ENCODE peak calls at places on chromosomes 4 and X, in ten cellular contexts. F is iris pigment epithelial cell, W is psoas muscle, N is NCI-H1417 treated with DMSO at 0.1 percent for 48 hours, I is mammary epithelial cell, R is GM23338, H is T-helper 1 cell, M is ascending aorta, S is nephron progenitor cell, J is substantia nigra. T is an unnamed sample.

GRCh38 chr4:3770323-3771166 is 4.4 kb downstream of the ADRA2C start:
- DNase-seq in N (no peak), F (no peak), S (no peak), J (no peak), I (no peak), R (no peak), W (no peak), M (no peak), H (no peak), T (no peak)

GRCh38 chr4:120830204-120830603 is 92.3 kb downstream of the PRDM5 start:
- DNase-seq in J (no peak), W (no peak), R (no peak), F (no peak), N (no peak), S (no peak), I (no peak), M (no peak), H (no peak), T (no peak)

GRCh38 chr4:185868983-185869938 is 57.3 kb upstream of the SORBS2 start:
- DNase-seq in N (no peak), R (no peak), W (no peak), F (peak), S (no peak), J (no peak), M (no peak), I (no peak), H (no peak), T (no peak)

GRCh38 chr4:835148-836002 is 9.4 kb upstream of the CPLX1 start:
- DNase-seq in W (peak), R (no peak), I (no peak), J (no peak), H (no peak), S (no peak), F (no peak), N (no peak), M (no peak), T (no peak)

GRCh38 chr4:176498857-176499256 is 179.1 kb downstream of the SPCS3 start:
- DNase-seq in R (no peak), S (no peak), F (peak), W (no peak), N (no peak), H (no peak), M (no peak), I (no peak), J (no peak), T (no peak)

GRCh38 chrX:10579753-10580060 is 40.7 kb downstream of the MID1 start:
- DNase-seq in S (no peak), J (no peak), I (no peak), H (no peak), R (no peak), F (peak), N (no peak), W (no peak), M (no peak), T (no peak)

GRCh38 chr4:39527296-39528055 is at the start of gene UGDH:
- DNase-seq in N (peak), M (peak), I (peak), R (peak), H (peak), S (peak), J (peak), F (peak), W (peak), T (peak)

GRCh38 chr4:86091201-86091600 is 268.7 kb downstream of the MAPK10 start:
- DNase-seq in M (no peak), N (no peak), J (no peak), F (peak), I (no peak), S (no peak), R (no peak), H (no peak), W (no peak), T (no peak)

GRCh38 chrX:124328765-124329164 is 3.7 kb upstream of the TEX13D start:
- DNase-seq in F (no peak), R (no peak), N (no peak), S (no peak), I (peak), H (no peak), W (no peak), M (no peak), J (no peak), T (no peak)

GRCh38 chr4:2364654-2365053 is 53.8 kb downstream of the ZFYVE28 start:
- DNase-seq in F (peak), M (no peak), H (peak), W (peak), S (no peak), J (no peak), N (no peak), R (no peak), I (peak), T (peak)

GRCh38 chr4:66750273-66750672 is 795.0 kb downstream of the CENPC start:
- DNase-seq in I (no peak), W (no peak), S (no peak), J (no peak), F (peak), H (no peak), M (no peak), N (no peak), R (peak), T (no peak)

GRCh38 chrX:36963069-36963808 is 44.9 kb upstream of the FAM47C start:
- DNase-seq in S (peak), J (no peak), I (no peak), H (no peak), F (no peak), N (no peak), W (no peak), M (no peak), R (peak), T (no peak)

GRCh38 chr4:38241541-38241940 is 281.3 kb downstream of the PTTG2 start:
- DNase-seq in I (peak), J (no peak), H (no peak), M (no peak), R (no peak), S (no peak), F (peak), W (no peak), N (no peak), T (no peak)

GRCh38 chr4:83906561-83906960 is 370.7 kb downstream of the GPAT3 start:
- DNase-seq in N (no peak), W (no peak), S (no peak), J (no peak), I (no peak), F (peak), R (no peak), M (no peak), H (no peak), T (no peak)

GRCh38 chr4:52371861-52372260 is 287.2 kb downstream of the USP46 start:
- DNase-seq in R (no peak), M (no peak), F (no peak), I (no peak), H (no peak), W (no peak), N (no peak), J (no peak), S (no peak), T (no peak)

GRCh38 chr4:38867478-38868054 is at the start of gene FAM114A1:
- DNase-seq in S (peak), R (peak), I (peak), N (no peak), W (peak), H (peak), M (no peak), F (peak), J (peak), T (no peak)

GRCh38 chrX:45803383-45803921 is 602.8 kb upstream of the DIPK2B start:
- DNase-seq in R (no peak), J (no peak), W (no peak), F (peak), N (no peak), S (no peak), M (no peak), H (no peak), I (peak), T (no peak)

GRCh38 chrX:55120767-55121358 is 32.0 kb downstream of the PAGE2 start:
- DNase-seq in H (no peak), I (no peak), N (no peak), R (no peak), M (no peak), F (peak), W (no peak), J (no peak), S (no peak), T (no peak)

GRCh38 chrX:30597258-30598012 is 19.9 kb upstream of the TASL start:
- DNase-seq in R (no peak), J (no peak), M (no peak), N (no peak), F (no peak), I (no peak), W (no peak), H (no peak), S (no peak), T (no peak)

GRCh38 chrX:50497067-50497466 is 26.4 kb upstream of the DGKK start:
- DNase-seq in R (peak), N (no peak), F (no peak), S (no peak), M (no peak), J (no peak), W (no peak), I (no peak), H (no peak), T (no peak)

GRCh38 chr4:111454961-111455360 is 690.3 kb upstream of the FAM241A start:
- DNase-seq in H (no peak), J (no peak), I (no peak), W (no peak), F (peak), N (no peak), M (no peak), R (peak), S (no peak), T (no peak)

GRCh38 chr4:22942920-22943559 is 250.3 kb downstream of the GBA3 start:
- DNase-seq in H (no peak), I (no peak), F (no peak), S (no peak), N (no peak), R (peak), W (no peak), M (no peak), J (no peak), T (no peak)

GRCh38 chr4:145195167-145195952 is 15.0 kb upstream of the OTUD4 start:
- DNase-seq in R (peak), I (peak), N (no peak), S (no peak), J (no peak), W (no peak), H (no peak), F (no peak), M (no peak), T (no peak)

GRCh38 chr4:13524504-13525243 is 19.6 kb downstream of the NKX3-2 start:
- DNase-seq in N (no peak), J (no peak), W (no peak), I (no peak), H (no peak), R (peak), F (peak), S (no peak), M (no peak), T (no peak)

GRCh38 chr4:142548491-142548890 is 297.6 kb downstream of the INPP4B start:
- DNase-seq in J (no peak), I (peak), H (no peak), R (no peak), W (no peak), N (no peak), F (no peak), S (no peak), M (no peak), T (no peak)

GRCh38 chr4:25310066-25310824 is 2.3 kb upstream of the ZCCHC4 start:
- DNase-seq in M (no peak), H (no peak), I (no peak), W (no peak), R (no peak), N (no peak), J (no peak), S (no peak), F (no peak), T (no peak)

GRCh38 chr4:41080964-41081363 is 133.4 kb downstream of the APBB2 start:
- DNase-seq in N (no peak), J (no peak), I (no peak), H (no peak), R (no peak), S (no peak), W (no peak), M (no peak), F (no peak), T (no peak)

GRCh38 chr4:87657525-87657924 is 7.4 kb downstream of the DMP1 start:
- DNase-seq in N (no peak), J (no peak), I (peak), R (no peak), S (no peak), H (no peak), F (peak), M (no peak), W (no peak), T (no peak)

GRCh38 chr4:53937918-53938317 is 126.5 kb downstream of the CHIC2 start:
- DNase-seq in F (peak), S (no peak), R (no peak), H (no peak), W (no peak), N (no peak), I (peak), M (no peak), J (no peak), T (no peak)

GRCh38 chr4:149065753-149066152 is 623.5 kb upstream of the NR3C2 start:
- DNase-seq in I (no peak), F (no peak), W (no peak), R (peak), J (no peak), M (no peak), S (no peak), N (no peak), H (no peak), T (no peak)

GRCh38 chr4:140374130-140374477 is 658 bp downstream of the SCOC start:
- DNase-seq in F (no peak), J (no peak), I (no peak), S (no peak), N (no peak), M (no peak), W (no peak), R (no peak), H (no peak), T (no peak)

GRCh38 chrX:153400146-153401132 is 711 bp downstream of the PNMA6E start:
- DNase-seq in H (peak), N (no peak), S (peak), J (no peak), R (peak), I (no peak), W (peak), F (peak), M (no peak), T (peak)

GRCh38 chr4:12884846-12885796 is 599.0 kb downstream of the RAB28 start:
- DNase-seq in F (no peak), H (no peak), I (no peak), R (peak), J (no peak), W (no peak), N (no peak), S (peak), M (no peak), T (no peak)

GRCh38 chr4:102627831-102628523 is 126.8 kb downstream of the NFKB1 start:
- DNase-seq in F (peak), H (no peak), J (no peak), N (no peak), S (no peak), I (peak), R (no peak), W (no peak), M (no peak), T (no peak)

GRCh38 chr4:6464842-6465588 is 7.4 kb downstream of the PPP2R2C start:
- DNase-seq in J (no peak), F (no peak), R (peak), M (no peak), S (no peak), I (no peak), N (no peak), H (no peak), W (no peak), T (no peak)

GRCh38 chrX:16628954-16629595 is 20.9 kb upstream of the S100G start:
- DNase-seq in H (no peak), S (peak), J (no peak), I (no peak), M (no peak), W (no peak), N (no peak), F (no peak), R (peak), T (no peak)

T was measured in CD8-positive, alpha-beta memory T cell.